ENCODE peak calls at places on chromosomes 5 and 9, in seven cellular contexts. One of them, this sample, is unnamed.

GRCh38 chr9:117535439-117535838 is 120.6 kb upstream of the ASTN2 start:
- DNase-seq in heart right ventricle: no peak
- DNase-seq in CD8-positive, alpha-beta T cell: no peak
- DNase-seq in breast epithelium: no peak
- DNase-seq in ovary: no peak
- DNase-seq in SK-N-SH: no peak
- DNase-seq in sigmoid colon: no peak
- DNase-seq in this sample: no peak

GRCh38 chr5:170644501-170644900 is 139.0 kb upstream of the GABRP start:
- DNase-seq in heart right ventricle: no peak
- DNase-seq in CD8-positive, alpha-beta T cell: no peak
- DNase-seq in breast epithelium: no peak
- DNase-seq in ovary: no peak
- DNase-seq in SK-N-SH: no peak
- DNase-seq in sigmoid colon: peak
- DNase-seq in this sample: no peak

GRCh38 chr5:103523319-103523718 is 39.3 kb downstream of the NUDT12 start:
- DNase-seq in heart right ventricle: no peak
- DNase-seq in CD8-positive, alpha-beta T cell: no peak
- DNase-seq in breast epithelium: no peak
- DNase-seq in ovary: no peak
- DNase-seq in SK-N-SH: no peak
- DNase-seq in sigmoid colon: no peak
- DNase-seq in this sample: no peak

GRCh38 chr9:70053864-70054263 is 10.2 kb downstream of the MAMDC2 start:
- DNase-seq in heart right ventricle: no peak
- DNase-seq in CD8-positive, alpha-beta T cell: no peak
- DNase-seq in breast epithelium: no peak
- DNase-seq in ovary: no peak
- DNase-seq in SK-N-SH: no peak
- DNase-seq in sigmoid colon: peak
- DNase-seq in this sample: no peak

GRCh38 chr5:142119051-142119625 is 10.6 kb downstream of the NDFIP1 start:
- DNase-seq in heart right ventricle: no peak
- DNase-seq in CD8-positive, alpha-beta T cell: no peak
- DNase-seq in breast epithelium: no peak
- DNase-seq in ovary: no peak
- DNase-seq in SK-N-SH: peak
- DNase-seq in sigmoid colon: no peak
- DNase-seq in this sample: no peak

GRCh38 chr5:112555691-112556090 is 136.6 kb upstream of the EPB41L4A start:
- DNase-seq in heart right ventricle: no peak
- DNase-seq in CD8-positive, alpha-beta T cell: no peak
- DNase-seq in breast epithelium: no peak
- DNase-seq in ovary: no peak
- DNase-seq in SK-N-SH: no peak
- DNase-seq in sigmoid colon: no peak
- DNase-seq in this sample: no peak

GRCh38 chr5:96537386-96537785 is 104.3 kb upstream of the PCSK1 start:
- DNase-seq in heart right ventricle: no peak
- DNase-seq in CD8-positive, alpha-beta T cell: no peak
- DNase-seq in breast epithelium: no peak
- DNase-seq in ovary: no peak
- DNase-seq in SK-N-SH: no peak
- DNase-seq in sigmoid colon: no peak
- DNase-seq in this sample: no peak

GRCh38 chr5:149578896-149579295 is 2.4 kb upstream of the ARHGEF37 start:
- DNase-seq in heart right ventricle: no peak
- DNase-seq in CD8-positive, alpha-beta T cell: no peak
- DNase-seq in breast epithelium: no peak
- DNase-seq in ovary: no peak
- DNase-seq in SK-N-SH: no peak
- DNase-seq in sigmoid colon: no peak
- DNase-seq in this sample: no peak

GRCh38 chr5:62578540-62578939 is at the start of gene LRRC70:
- DNase-seq in heart right ventricle: no peak
- DNase-seq in CD8-positive, alpha-beta T cell: no peak
- DNase-seq in breast epithelium: no peak
- DNase-seq in ovary: no peak
- DNase-seq in SK-N-SH: no peak
- DNase-seq in sigmoid colon: no peak
- DNase-seq in this sample: peak

GRCh38 chr5:126234563-126235195 is 188.5 kb upstream of the GRAMD2B start:
- DNase-seq in heart right ventricle: no peak
- DNase-seq in CD8-positive, alpha-beta T cell: no peak
- DNase-seq in breast epithelium: no peak
- DNase-seq in ovary: no peak
- DNase-seq in SK-N-SH: peak
- DNase-seq in sigmoid colon: no peak
- DNase-seq in this sample: peak

GRCh38 chr9:129567842-129568559 is 52.9 kb downstream of the C9orf50 start:
- DNase-seq in heart right ventricle: peak
- DNase-seq in CD8-positive, alpha-beta T cell: no peak
- DNase-seq in breast epithelium: no peak
- DNase-seq in ovary: peak
- DNase-seq in SK-N-SH: no peak
- DNase-seq in sigmoid colon: no peak
- DNase-seq in this sample: no peak

GRCh38 chr5:83974151-83974822 is 253.6 kb upstream of the HAPLN1 start:
- DNase-seq in heart right ventricle: no peak
- DNase-seq in CD8-positive, alpha-beta T cell: no peak
- DNase-seq in breast epithelium: no peak
- DNase-seq in ovary: no peak
- DNase-seq in SK-N-SH: no peak
- DNase-seq in sigmoid colon: no peak
- DNase-seq in this sample: no peak

GRCh38 chr5:172797800-172798199 is 26.8 kb upstream of the DUSP1 start:
- DNase-seq in heart right ventricle: no peak
- DNase-seq in CD8-positive, alpha-beta T cell: no peak
- DNase-seq in breast epithelium: no peak
- DNase-seq in ovary: no peak
- DNase-seq in SK-N-SH: no peak
- DNase-seq in sigmoid colon: peak
- DNase-seq in this sample: no peak

GRCh38 chr9:98333703-98334582 is 78.5 kb upstream of the TBC1D2 start:
- DNase-seq in heart right ventricle: no peak
- DNase-seq in CD8-positive, alpha-beta T cell: no peak
- DNase-seq in breast epithelium: no peak
- DNase-seq in ovary: no peak
- DNase-seq in SK-N-SH: no peak
- DNase-seq in sigmoid colon: no peak
- DNase-seq in this sample: no peak

GRCh38 chr9:6664204-6664683 is 18.7 kb upstream of the GLDC start:
- DNase-seq in heart right ventricle: no peak
- DNase-seq in CD8-positive, alpha-beta T cell: no peak
- DNase-seq in breast epithelium: no peak
- DNase-seq in ovary: no peak
- DNase-seq in SK-N-SH: no peak
- DNase-seq in sigmoid colon: no peak
- DNase-seq in this sample: no peak

GRCh38 chr5:59034498-59035186 is 451.8 kb downstream of the RAB3C start:
- DNase-seq in heart right ventricle: no peak
- DNase-seq in CD8-positive, alpha-beta T cell: no peak
- DNase-seq in breast epithelium: no peak
- DNase-seq in ovary: no peak
- DNase-seq in SK-N-SH: peak
- DNase-seq in sigmoid colon: no peak
- DNase-seq in this sample: peak

GRCh38 chr9:135253305-135254004 is 166.0 kb downstream of the OLFM1 start:
- DNase-seq in heart right ventricle: no peak
- DNase-seq in CD8-positive, alpha-beta T cell: no peak
- DNase-seq in breast epithelium: no peak
- DNase-seq in ovary: no peak
- DNase-seq in SK-N-SH: no peak
- DNase-seq in sigmoid colon: peak
- DNase-seq in this sample: no peak

GRCh38 chr9:134945509-134946275 is 28.0 kb upstream of the FCN1 start:
- DNase-seq in heart right ventricle: no peak
- DNase-seq in CD8-positive, alpha-beta T cell: no peak
- DNase-seq in breast epithelium: no peak
- DNase-seq in ovary: no peak
- DNase-seq in SK-N-SH: no peak
- DNase-seq in sigmoid colon: no peak
- DNase-seq in this sample: no peak

GRCh38 chr9:120927125-120928014 is 774 bp upstream of the TRAF1 start:
- DNase-seq in heart right ventricle: no peak
- DNase-seq in CD8-positive, alpha-beta T cell: no peak
- DNase-seq in breast epithelium: no peak
- DNase-seq in ovary: no peak
- DNase-seq in SK-N-SH: no peak
- DNase-seq in sigmoid colon: peak
- DNase-seq in this sample: no peak

GRCh38 chr9:105693435-105694275 is 686 bp upstream of the TMEM38B start:
- DNase-seq in heart right ventricle: no peak
- DNase-seq in CD8-positive, alpha-beta T cell: no peak
- DNase-seq in breast epithelium: no peak
- DNase-seq in ovary: no peak
- DNase-seq in SK-N-SH: peak
- DNase-seq in sigmoid colon: no peak
- DNase-seq in this sample: peak

GRCh38 chr5:83654427-83654994 is 66.1 kb downstream of the HAPLN1 start:
- DNase-seq in heart right ventricle: no peak
- DNase-seq in CD8-positive, alpha-beta T cell: no peak
- DNase-seq in breast epithelium: no peak
- DNase-seq in ovary: no peak
- DNase-seq in SK-N-SH: no peak
- DNase-seq in sigmoid colon: no peak
- DNase-seq in this sample: no peak

GRCh38 chr5:133718457-133718856 is 106.1 kb upstream of the FSTL4 start:
- DNase-seq in heart right ventricle: no peak
- DNase-seq in CD8-positive, alpha-beta T cell: no peak
- DNase-seq in breast epithelium: no peak
- DNase-seq in ovary: no peak
- DNase-seq in SK-N-SH: no peak
- DNase-seq in sigmoid colon: no peak
- DNase-seq in this sample: no peak
- TF ChIP-seq CTCF in heart right ventricle: no peak
- TF ChIP-seq CTCF in CD8-positive, alpha-beta T cell: no peak
- TF ChIP-seq CTCF in breast epithelium: no peak
- TF ChIP-seq CTCF in ovary: no peak
- TF ChIP-seq CTCF in SK-N-SH: no peak
- TF ChIP-seq CTCF in sigmoid colon: no peak
- TF ChIP-seq CTCF in this sample: no peak

GRCh38 chr5:1212271-1212670 is 10.9 kb downstream of the SLC6A19 start:
- DNase-seq in heart right ventricle: peak
- DNase-seq in CD8-positive, alpha-beta T cell: no peak
- DNase-seq in breast epithelium: no peak
- DNase-seq in ovary: no peak
- DNase-seq in SK-N-SH: no peak
- DNase-seq in sigmoid colon: no peak
- DNase-seq in this sample: no peak
- TF ChIP-seq CTCF in heart right ventricle: no peak
- TF ChIP-seq CTCF in CD8-positive, alpha-beta T cell: no peak
- TF ChIP-seq CTCF in breast epithelium: no peak
- TF ChIP-seq CTCF in ovary: no peak
- TF ChIP-seq CTCF in SK-N-SH: no peak
- TF ChIP-seq CTCF in sigmoid colon: no peak
- TF ChIP-seq CTCF in this sample: no peak

GRCh38 chr5:81896764-81897163 is 75.1 kb upstream of the ATG10 start:
- DNase-seq in heart right ventricle: no peak
- DNase-seq in CD8-positive, alpha-beta T cell: no peak
- DNase-seq in breast epithelium: no peak
- DNase-seq in ovary: no peak
- DNase-seq in SK-N-SH: no peak
- DNase-seq in sigmoid colon: no peak
- DNase-seq in this sample: no peak

GRCh38 chr5:81895312-81895711 is 76.5 kb upstream of the ATG10 start:
- DNase-seq in heart right ventricle: no peak
- DNase-seq in CD8-positive, alpha-beta T cell: no peak
- DNase-seq in breast epithelium: no peak
- DNase-seq in ovary: no peak
- DNase-seq in SK-N-SH: no peak
- DNase-seq in sigmoid colon: no peak
- DNase-seq in this sample: no peak

GRCh38 chr5:81898403-81898802 is 73.4 kb upstream of the ATG10 start:
- DNase-seq in heart right ventricle: no peak
- DNase-seq in CD8-positive, alpha-beta T cell: no peak
- DNase-seq in breast epithelium: no peak
- DNase-seq in ovary: no peak
- DNase-seq in SK-N-SH: no peak
- DNase-seq in sigmoid colon: no peak
- DNase-seq in this sample: no peak

GRCh38 chr5:81899123-81899522 is 72.7 kb upstream of the ATG10 start:
- DNase-seq in heart right ventricle: no peak
- DNase-seq in CD8-positive, alpha-beta T cell: no peak
- DNase-seq in breast epithelium: no peak
- DNase-seq in ovary: no peak
- DNase-seq in SK-N-SH: no peak
- DNase-seq in sigmoid colon: no peak
- DNase-seq in this sample: no peak

DNA sequence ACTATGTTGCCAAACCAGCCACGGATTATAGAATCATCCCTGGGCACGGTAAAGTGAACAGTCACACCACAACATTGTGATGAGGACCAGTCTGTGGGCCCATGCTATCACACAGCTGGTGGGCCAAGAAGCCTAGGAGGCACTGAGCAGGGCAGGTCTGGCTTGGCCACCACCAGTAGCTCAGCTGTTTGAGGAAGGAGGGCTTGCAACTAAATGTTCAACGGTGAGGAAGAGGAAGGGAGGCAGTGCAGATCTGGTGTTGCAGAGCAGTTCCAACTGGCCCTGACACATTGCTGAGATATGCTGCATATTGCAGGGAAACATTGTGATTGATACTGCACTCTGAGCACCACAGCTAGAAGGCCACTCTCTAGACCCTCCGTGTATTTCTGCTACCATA is 77.9 kb upstream of the ATG10 start:
- DNase-seq in heart right ventricle: no peak
- DNase-seq in CD8-positive, alpha-beta T cell: no peak
- DNase-seq in breast epithelium: no peak
- DNase-seq in ovary: no peak
- DNase-seq in SK-N-SH: no peak
- DNase-seq in sigmoid colon: no peak
- DNase-seq in this sample: no peak
- TF ChIP-seq CTCF in heart right ventricle: no peak
- TF ChIP-seq CTCF in CD8-positive, alpha-beta T cell: no peak
- TF ChIP-seq CTCF in breast epithelium: no peak
- TF ChIP-seq CTCF in ovary: no peak
- TF ChIP-seq CTCF in SK-N-SH: no peak
- TF ChIP-seq CTCF in sigmoid colon: no peak
- TF ChIP-seq CTCF in this sample: no peak

GRCh38 chr5:150655221-150655620 is 5.8 kb upstream of the MYOZ3 start:
- DNase-seq in heart right ventricle: no peak
- DNase-seq in CD8-positive, alpha-beta T cell: no peak
- DNase-seq in breast epithelium: no peak
- DNase-seq in ovary: no peak
- DNase-seq in SK-N-SH: no peak
- DNase-seq in sigmoid colon: no peak
- DNase-seq in this sample: no peak
- TF ChIP-seq CTCF in heart right ventricle: no peak
- TF ChIP-seq CTCF in CD8-positive, alpha-beta T cell: no peak
- TF ChIP-seq CTCF in breast epithelium: no peak
- TF ChIP-seq CTCF in ovary: no peak
- TF ChIP-seq CTCF in SK-N-SH: no peak
- TF ChIP-seq CTCF in sigmoid colon: no peak
- TF ChIP-seq CTCF in this sample: no peak

This sample was measured in GM13977.